ENCODE peak calls at places on chromosome 19, in seven cellular contexts. One of them, this sample, is unnamed.

GRCh38 chr19:16435238-16435911 is 36.4 kb downstream of the EPS15L1 start:
- DNase-seq in K562: no peak
- DNase-seq in trophoblast cell: peak
- DNase-seq in stomach: no peak
- DNase-seq in left ventricle myocardium inferior: peak
- DNase-seq in lower lobe of right lung: no peak
- DNase-seq in CD8-positive, alpha-beta memory T cell: no peak
- DNase-seq in this sample: no peak

GRCh38 chr19:926595-927043 is 784 bp downstream of the ARID3A start:
- DNase-seq in CD8-positive, alpha-beta memory T cell: no peak
- DNase-seq in trophoblast cell: peak
- DNase-seq in lower lobe of right lung: peak
- DNase-seq in stomach: peak
- DNase-seq in K562: no peak
- DNase-seq in left ventricle myocardium inferior: peak
- DNase-seq in this sample: peak

GRCh38 chr19:2034729-2035589 is 16.1 kb downstream of the MKNK2 start:
- DNase-seq in K562: peak
- DNase-seq in CD8-positive, alpha-beta memory T cell: peak
- DNase-seq in stomach: peak
- DNase-seq in left ventricle myocardium inferior: no peak
- DNase-seq in lower lobe of right lung: peak
- DNase-seq in trophoblast cell: peak
- DNase-seq in this sample: no peak

GRCh38 chr19:55206664-55207500 is 2.4 kb downstream of the PTPRH start:
- DNase-seq in lower lobe of right lung: peak
- DNase-seq in CD8-positive, alpha-beta memory T cell: no peak
- DNase-seq in stomach: peak
- DNase-seq in trophoblast cell: peak
- DNase-seq in K562: peak
- DNase-seq in left ventricle myocardium inferior: peak
- DNase-seq in this sample: peak

GRCh38 chr19:18789883-18790565 is 1.1 kb downstream of the COMP start:
- DNase-seq in stomach: no peak
- DNase-seq in lower lobe of right lung: no peak
- DNase-seq in left ventricle myocardium inferior: no peak
- DNase-seq in K562: peak
- DNase-seq in trophoblast cell: no peak
- DNase-seq in CD8-positive, alpha-beta memory T cell: no peak
- DNase-seq in this sample: no peak

GRCh38 chr19:16715613-16716012 is 4.0 kb upstream of the NWD1 start:
- DNase-seq in left ventricle myocardium inferior: no peak
- DNase-seq in trophoblast cell: no peak
- DNase-seq in K562: no peak
- DNase-seq in stomach: no peak
- DNase-seq in lower lobe of right lung: no peak
- DNase-seq in CD8-positive, alpha-beta memory T cell: no peak
- DNase-seq in this sample: no peak

GRCh38 chr19:12838182-12838890 is at the start of gene MAST1:
- DNase-seq in K562: peak
- DNase-seq in trophoblast cell: peak
- DNase-seq in stomach: peak
- DNase-seq in lower lobe of right lung: peak
- DNase-seq in left ventricle myocardium inferior: no peak
- DNase-seq in CD8-positive, alpha-beta memory T cell: peak
- DNase-seq in this sample: no peak

GRCh38 chr19:54952591-54953344 is 5.4 kb upstream of the NLRP7 start:
- DNase-seq in left ventricle myocardium inferior: no peak
- DNase-seq in trophoblast cell: peak
- DNase-seq in lower lobe of right lung: peak
- DNase-seq in stomach: no peak
- DNase-seq in CD8-positive, alpha-beta memory T cell: no peak
- DNase-seq in K562: no peak
- DNase-seq in this sample: no peak

GRCh38 chr19:58549664-58550361 is 5.1 kb downstream of the CHMP2A start:
- DNase-seq in lower lobe of right lung: no peak
- DNase-seq in K562: no peak
- DNase-seq in stomach: no peak
- DNase-seq in trophoblast cell: no peak
- DNase-seq in CD8-positive, alpha-beta memory T cell: no peak
- DNase-seq in left ventricle myocardium inferior: no peak
- DNase-seq in this sample: no peak

GRCh38 chr19:45153339-45154063 is 7.3 kb downstream of the NKPD1 start:
- DNase-seq in left ventricle myocardium inferior: peak
- DNase-seq in K562: peak
- DNase-seq in stomach: peak
- DNase-seq in CD8-positive, alpha-beta memory T cell: peak
- DNase-seq in trophoblast cell: peak
- DNase-seq in lower lobe of right lung: no peak
- DNase-seq in this sample: peak

GRCh38 chr19:6460099-6460884 is 700 bp upstream of the SLC25A23 start:
- DNase-seq in left ventricle myocardium inferior: peak
- DNase-seq in K562: peak
- DNase-seq in trophoblast cell: peak
- DNase-seq in stomach: peak
- DNase-seq in lower lobe of right lung: peak
- DNase-seq in CD8-positive, alpha-beta memory T cell: peak
- DNase-seq in this sample: peak

GRCh38 chr19:6455924-6456323 is 3.7 kb downstream of the SLC25A23 start:
- DNase-seq in CD8-positive, alpha-beta memory T cell: no peak
- DNase-seq in left ventricle myocardium inferior: no peak
- DNase-seq in K562: no peak
- DNase-seq in stomach: no peak
- DNase-seq in lower lobe of right lung: no peak
- DNase-seq in trophoblast cell: no peak
- DNase-seq in this sample: no peak

GRCh38 chr19:6457958-6458694 is 1.5 kb downstream of the SLC25A23 start:
- DNase-seq in lower lobe of right lung: no peak
- DNase-seq in stomach: no peak
- DNase-seq in CD8-positive, alpha-beta memory T cell: no peak
- DNase-seq in trophoblast cell: no peak
- DNase-seq in K562: peak
- DNase-seq in left ventricle myocardium inferior: no peak
- DNase-seq in this sample: no peak

GRCh38 chr19:6459356-6460098 is at the start of gene SLC25A23:
- DNase-seq in K562: peak
- DNase-seq in trophoblast cell: peak
- DNase-seq in stomach: peak
- DNase-seq in lower lobe of right lung: peak
- DNase-seq in CD8-positive, alpha-beta memory T cell: peak
- DNase-seq in left ventricle myocardium inferior: peak
- DNase-seq in this sample: peak

GRCh38 chr19:6458695-6459355 is 767 bp downstream of the SLC25A23 start:
- DNase-seq in left ventricle myocardium inferior: no peak
- DNase-seq in trophoblast cell: peak
- DNase-seq in K562: no peak
- DNase-seq in stomach: peak
- DNase-seq in lower lobe of right lung: no peak
- DNase-seq in CD8-positive, alpha-beta memory T cell: no peak
- DNase-seq in this sample: peak
- H3K27ac ChIP-seq in left ventricle myocardium inferior: peak
- H3K27ac ChIP-seq in trophoblast cell: no peak
- H3K27ac ChIP-seq in K562: peak
- H3K27ac ChIP-seq in stomach: peak
- H3K27ac ChIP-seq in lower lobe of right lung: peak
- H3K27ac ChIP-seq in CD8-positive, alpha-beta memory T cell: peak
- H3K27ac ChIP-seq in this sample: peak

DNA sequence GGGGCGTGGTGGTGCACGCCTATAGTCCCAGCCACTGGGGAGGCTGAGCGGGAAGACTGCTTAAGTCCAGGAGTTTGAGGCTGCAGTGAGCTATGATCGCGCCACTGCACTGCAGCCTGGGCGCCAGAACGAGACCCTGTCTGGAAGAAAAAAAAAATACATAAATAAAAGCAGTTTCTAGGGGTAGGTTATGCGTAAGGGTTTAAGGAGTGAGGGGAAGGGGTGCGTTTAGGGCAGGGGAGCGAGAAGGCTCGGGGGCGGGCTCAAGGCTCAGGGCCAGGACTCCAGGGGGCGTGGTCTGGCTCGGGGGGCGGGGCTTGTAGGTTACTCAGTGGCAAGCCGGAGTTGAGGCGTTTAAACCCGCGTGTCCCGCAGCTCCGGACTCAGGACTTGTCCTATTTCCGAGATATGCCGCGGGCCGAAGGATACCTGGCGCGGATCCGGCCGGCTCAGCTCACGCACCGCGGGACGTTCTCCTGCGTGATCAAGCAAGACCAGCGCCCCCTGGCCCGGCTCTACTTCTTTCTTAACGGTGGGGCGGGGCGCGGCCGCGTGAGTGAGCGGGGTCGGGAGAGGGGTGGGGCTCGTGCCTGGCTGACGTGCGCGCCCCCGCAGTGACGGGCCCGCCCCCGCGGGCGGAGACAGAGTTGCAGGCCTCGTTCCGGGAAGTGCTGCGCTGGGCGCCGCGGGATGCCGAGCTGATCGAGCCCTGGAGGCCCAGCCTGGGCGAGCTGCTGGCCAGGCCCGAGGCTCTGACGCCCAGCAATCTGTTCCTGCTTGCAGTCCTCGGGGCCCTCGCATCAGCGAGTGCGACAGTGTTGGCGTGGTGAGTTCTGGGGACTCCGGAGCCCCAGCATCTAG is 10.8 kb downstream of the SPACA6 start:
- DNase-seq in stomach: peak
- DNase-seq in left ventricle myocardium inferior: peak
- DNase-seq in lower lobe of right lung: peak
- DNase-seq in K562: peak
- DNase-seq in trophoblast cell: peak
- DNase-seq in CD8-positive, alpha-beta memory T cell: peak
- DNase-seq in this sample: peak
- H3K27ac ChIP-seq in stomach: peak
- H3K27ac ChIP-seq in left ventricle myocardium inferior: peak
- H3K27ac ChIP-seq in lower lobe of right lung: peak
- H3K27ac ChIP-seq in K562: peak
- H3K27ac ChIP-seq in trophoblast cell: peak
- H3K27ac ChIP-seq in CD8-positive, alpha-beta memory T cell: peak
- H3K27ac ChIP-seq in this sample: peak

GRCh38 chr19:6125571-6125989 is 9.9 kb upstream of the ACSBG2 start:
- DNase-seq in trophoblast cell: peak
- DNase-seq in K562: peak
- DNase-seq in lower lobe of right lung: peak
- DNase-seq in left ventricle myocardium inferior: peak
- DNase-seq in CD8-positive, alpha-beta memory T cell: peak
- DNase-seq in stomach: peak
- DNase-seq in this sample: peak

GRCh38 chr19:6132482-6132881 is 3.0 kb upstream of the ACSBG2 start:
- DNase-seq in stomach: no peak
- DNase-seq in K562: no peak
- DNase-seq in trophoblast cell: no peak
- DNase-seq in left ventricle myocardium inferior: no peak
- DNase-seq in CD8-positive, alpha-beta memory T cell: no peak
- DNase-seq in lower lobe of right lung: no peak
- DNase-seq in this sample: no peak

GRCh38 chr19:6126335-6126974 is 9.0 kb upstream of the ACSBG2 start:
- DNase-seq in trophoblast cell: peak
- DNase-seq in left ventricle myocardium inferior: no peak
- DNase-seq in CD8-positive, alpha-beta memory T cell: peak
- DNase-seq in stomach: no peak
- DNase-seq in K562: peak
- DNase-seq in lower lobe of right lung: no peak
- DNase-seq in this sample: no peak

GRCh38 chr19:6133231-6133630 is 2.2 kb upstream of the ACSBG2 start:
- DNase-seq in CD8-positive, alpha-beta memory T cell: no peak
- DNase-seq in left ventricle myocardium inferior: no peak
- DNase-seq in K562: no peak
- DNase-seq in stomach: no peak
- DNase-seq in lower lobe of right lung: no peak
- DNase-seq in trophoblast cell: no peak
- DNase-seq in this sample: no peak

DNA sequence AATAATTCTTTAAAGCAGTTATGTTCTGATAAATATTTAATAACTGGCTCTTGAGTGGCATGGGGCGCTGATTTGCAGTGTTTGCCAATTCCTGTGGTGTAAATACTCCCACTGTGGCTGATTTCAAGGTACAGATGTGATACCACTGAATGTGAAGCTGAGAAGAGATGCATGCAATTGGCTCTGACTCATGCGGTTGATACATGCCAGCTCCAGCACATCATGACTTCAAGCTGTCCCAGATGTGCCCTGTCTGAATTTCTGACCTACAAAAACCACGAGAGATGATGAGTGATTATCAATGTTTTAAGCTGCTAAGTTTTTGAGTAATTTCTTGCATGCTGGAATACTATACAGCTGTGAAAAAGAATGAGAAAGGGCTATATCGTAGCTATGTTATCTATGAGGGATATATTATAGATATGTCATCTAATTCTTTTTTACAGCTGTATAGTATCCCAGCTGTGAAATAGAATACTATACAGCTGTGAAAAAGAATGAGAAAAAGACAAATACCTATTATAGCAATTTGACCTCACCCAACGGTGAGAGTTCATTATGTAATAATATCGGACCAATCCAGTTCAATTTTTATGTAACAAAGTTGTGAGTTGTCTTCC is 7.6 kb upstream of the ACSBG2 start:
- DNase-seq in left ventricle myocardium inferior: no peak
- DNase-seq in K562: no peak
- DNase-seq in lower lobe of right lung: no peak
- DNase-seq in trophoblast cell: no peak
- DNase-seq in CD8-positive, alpha-beta memory T cell: no peak
- DNase-seq in stomach: no peak
- DNase-seq in this sample: no peak
- H3K27ac ChIP-seq in left ventricle myocardium inferior: no peak
- H3K27ac ChIP-seq in K562: no peak
- H3K27ac ChIP-seq in lower lobe of right lung: no peak
- H3K27ac ChIP-seq in trophoblast cell: no peak
- H3K27ac ChIP-seq in CD8-positive, alpha-beta memory T cell: no peak
- H3K27ac ChIP-seq in stomach: no peak
- H3K27ac ChIP-seq in this sample: no peak

DNA sequence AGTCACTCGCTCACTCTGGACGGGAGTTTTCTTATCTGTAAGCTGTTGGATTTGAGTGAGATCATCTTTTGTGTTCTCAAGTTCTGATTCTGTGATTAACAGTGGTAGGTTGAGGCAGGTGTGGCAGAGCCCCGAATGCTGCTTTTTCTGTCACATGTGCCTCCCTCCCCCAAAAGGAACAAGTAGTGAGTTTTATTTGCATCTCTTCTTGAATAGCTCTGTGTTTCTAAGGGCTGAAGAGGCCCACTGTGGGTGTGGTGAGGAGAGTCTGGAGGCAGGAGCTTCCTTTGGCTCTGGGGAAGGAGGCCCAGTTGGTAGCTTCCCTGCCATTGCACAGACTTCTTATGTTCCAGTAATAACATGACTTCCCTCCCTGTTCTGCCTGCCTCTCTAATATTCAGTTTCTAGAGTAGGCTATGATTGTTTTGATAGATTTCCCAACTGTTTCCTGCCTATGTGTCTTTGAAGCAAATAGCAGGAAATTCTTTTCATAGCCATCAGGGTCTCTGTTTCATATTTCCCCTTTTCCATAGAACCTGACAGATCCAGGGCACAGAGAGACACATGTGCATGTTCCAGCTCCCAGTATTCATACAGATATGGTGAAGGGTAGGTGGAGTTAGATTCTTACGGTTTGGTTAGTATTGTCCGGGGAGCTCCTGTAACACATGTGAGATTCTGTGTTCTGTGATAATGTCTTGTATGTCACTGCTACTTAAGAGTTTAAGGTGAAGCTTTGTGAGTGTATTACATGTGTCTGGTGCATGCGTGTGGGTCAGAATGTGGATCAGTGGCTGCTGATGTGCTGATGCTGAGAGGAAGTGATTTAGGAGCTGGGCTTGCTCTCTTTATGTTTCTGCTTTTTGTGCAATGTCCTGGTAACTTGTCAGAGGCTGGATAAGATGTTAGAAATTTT is 24.0 kb upstream of the CXCL17 start:
- DNase-seq in left ventricle myocardium inferior: no peak
- DNase-seq in lower lobe of right lung: no peak
- DNase-seq in CD8-positive, alpha-beta memory T cell: no peak
- DNase-seq in stomach: no peak
- DNase-seq in trophoblast cell: no peak
- DNase-seq in K562: no peak
- DNase-seq in this sample: no peak
- H3K27ac ChIP-seq in left ventricle myocardium inferior: peak
- H3K27ac ChIP-seq in lower lobe of right lung: peak
- H3K27ac ChIP-seq in CD8-positive, alpha-beta memory T cell: no peak
- H3K27ac ChIP-seq in stomach: no peak
- H3K27ac ChIP-seq in trophoblast cell: no peak
- H3K27ac ChIP-seq in K562: no peak
- H3K27ac ChIP-seq in this sample: no peak

This sample was measured in right lobe of liver.